ENCODE peak calls at places on chromosomes 3 and 15, in nine cellular contexts. H is neural progenitor cell, I is hepatocyte, U is GM23248, T is MM.1S, A is OCI-LY7, D is SK-N-SH, N is GM23338, F is HCT116. S is an unnamed sample.
A peak's percentile ranks its signal among the peaks of the same experiment; 100 is the strongest.

GRCh38 chr3:58532794-58533220 is 4.2 kb downstream of the ACOX2 start:
- DNase-seq in F (peak; percentile 69), T (peak; percentile 70), U (peak; percentile 85), D (peak; percentile 89), N (peak; percentile 81), I (peak; percentile 89), H (peak; percentile 80), A (peak; percentile 89), S (peak; percentile 90)

GRCh38 chr15:34644061-34644460 is 60.6 kb upstream of the GOLGA8B start:
- DNase-seq in F (no peak), I (no peak), D (no peak), U (peak; percentile 88), T (no peak), N (no peak), A (no peak), H (no peak), S (peak; percentile 5)

GRCh38 chr15:51319539-51319938 is 18.9 kb downstream of the CYP19A1 start:
- DNase-seq in H (no peak), U (no peak), D (no peak), I (no peak), T (no peak), A (no peak), N (no peak), F (no peak), S (no peak)

GRCh38 chr3:52028572-52028971 is 27.8 kb downstream of the DUSP7 start:
- DNase-seq in U (peak; percentile 62), T (no peak), F (no peak), I (no peak), D (peak; percentile 85), H (no peak), N (no peak), A (no peak), S (peak; percentile 20)

GRCh38 chr3:27056326-27056725 is 312.9 kb downstream of the NEK10 start:
- DNase-seq in I (no peak), D (no peak), U (no peak), H (no peak), T (no peak), A (no peak), F (no peak), N (no peak), S (no peak)

GRCh38 chr3:45976191-45977091 is 19.2 kb downstream of the FYCO1 start:
- DNase-seq in I (no peak), D (no peak), T (no peak), A (no peak), N (no peak), H (no peak), U (no peak), F (no peak), S (no peak)

GRCh38 chr3:11735638-11736037 is 91.9 kb upstream of the VGLL4 start:
- DNase-seq in F (no peak), N (no peak), H (no peak), U (no peak), T (no peak), D (no peak), A (peak; percentile 22), I (no peak), S (no peak)

GRCh38 chr15:71116366-71116765 is 1.1 kb downstream of the THSD4 start:
- DNase-seq in N (peak; percentile 33), I (no peak), A (no peak), D (no peak), H (peak; percentile 28), U (no peak), T (no peak), F (no peak), S (peak; percentile 49)

GRCh38 chr15:94322141-94322540 is 90.8 kb downstream of the MCTP2 start:
- DNase-seq in U (peak; percentile 53), A (no peak), N (no peak), F (no peak), D (no peak), I (no peak), T (no peak), H (no peak), S (no peak)

GRCh38 chr3:35832140-35832571 is 192.8 kb downstream of the ARPP21 start:
- DNase-seq in U (no peak), I (peak; percentile 35), A (no peak), H (no peak), N (peak; percentile 3), F (no peak), T (no peak), D (no peak), S (no peak)

GRCh38 chr15:81869161-81869928 is 176.5 kb downstream of the MEX3B start:
- DNase-seq in F (no peak), N (no peak), H (no peak), I (no peak), T (no peak), A (no peak), D (no peak), U (no peak), S (no peak)

GRCh38 chr15:77710171-77710570 is 77.5 kb upstream of the LINGO1 start:
- DNase-seq in F (no peak), D (no peak), I (no peak), H (peak; percentile 56), A (no peak), T (no peak), N (no peak), U (no peak), S (no peak)

GRCh38 chr15:77710637-77711036 is 77.9 kb upstream of the LINGO1 start:
- DNase-seq in T (no peak), I (no peak), D (no peak), F (no peak), U (no peak), N (no peak), H (no peak), A (no peak), S (no peak)

GRCh38 chr15:77712438-77712837 is 79.7 kb upstream of the LINGO1 start:
- DNase-seq in U (no peak), H (no peak), D (no peak), F (no peak), T (no peak), I (no peak), N (peak; percentile 30), A (no peak), S (no peak)

GRCh38 chr15:77706482-77707244 is 74.0 kb upstream of the LINGO1 start:
- DNase-seq in T (no peak), A (no peak), I (no peak), D (no peak), U (no peak), H (no peak), N (no peak), F (no peak), S (no peak)

DNA sequence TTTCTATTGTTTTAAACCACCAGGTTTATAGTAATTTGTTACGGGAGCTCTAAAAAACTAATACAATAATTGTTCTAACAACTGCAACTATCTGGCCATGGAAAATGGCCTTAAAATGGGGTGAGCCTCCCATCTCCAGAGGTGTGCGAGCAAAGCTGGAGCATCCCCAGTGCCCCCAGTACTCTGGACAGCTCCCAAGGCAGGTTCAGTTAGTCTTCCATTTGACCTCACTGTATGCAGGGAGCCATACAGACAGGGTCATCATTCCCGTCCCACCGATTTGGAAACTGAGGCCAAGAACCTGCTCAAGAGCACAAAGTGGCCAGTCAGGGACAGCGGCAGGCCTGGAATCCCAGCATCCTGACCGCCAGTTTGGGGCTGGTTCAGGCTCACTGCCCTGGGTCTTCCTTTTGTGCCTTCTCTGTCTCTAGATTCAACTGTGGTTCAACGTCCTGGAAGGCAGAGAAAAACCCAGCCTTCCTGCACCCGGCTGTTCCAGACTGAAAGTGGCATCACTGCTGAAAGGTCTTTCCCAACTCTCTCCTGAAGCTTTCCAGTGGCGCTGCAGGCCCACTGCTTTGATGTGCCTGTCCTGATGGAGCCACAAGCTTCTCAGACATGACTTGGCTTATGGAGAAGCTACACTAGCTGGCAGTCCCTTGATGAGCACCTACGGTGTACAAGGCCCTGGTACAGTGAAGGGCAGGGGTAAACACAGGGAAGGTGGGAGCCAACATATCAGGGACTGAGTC is 76.6 kb upstream of the LINGO1 start:
- DNase-seq in H (peak; percentile 29), A (no peak), U (no peak), F (no peak), T (peak; percentile 10), D (no peak), N (no peak), I (no peak), S (no peak)
- TF ChIP-seq EZH2phosphoT487 in H (no peak), A (no peak), U (no peak), F (no peak), T (no peak), D (no peak), N (no peak), I (no peak), S (no peak)

DNA sequence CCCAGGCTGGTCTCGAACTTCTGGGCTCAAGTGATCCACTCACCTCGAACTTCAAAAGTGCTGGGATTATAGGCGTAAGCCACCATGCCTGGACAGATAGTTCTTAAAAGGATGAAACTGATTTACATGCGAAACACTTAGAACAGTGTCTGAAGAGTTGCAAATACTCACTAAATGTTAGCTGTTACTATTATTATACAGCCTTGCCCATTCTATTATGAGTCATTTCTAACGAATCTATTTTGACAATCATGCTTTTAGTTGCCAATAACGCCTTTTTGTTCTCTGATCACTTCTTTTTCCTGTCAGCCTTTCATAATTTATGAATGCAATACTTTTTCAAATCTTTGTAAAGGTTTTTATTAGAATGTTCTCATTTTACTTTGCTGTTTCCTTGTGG is 112.7 kb downstream of the SNRK start:
- DNase-seq in N (no peak), T (no peak), D (no peak), F (no peak), I (no peak), U (peak; percentile 14), H (no peak), A (no peak), S (no peak)
- TF ChIP-seq EZH2phosphoT487 in N (no peak), T (no peak), D (no peak), F (no peak), I (no peak), U (no peak), H (no peak), A (no peak), S (no peak)

DNA sequence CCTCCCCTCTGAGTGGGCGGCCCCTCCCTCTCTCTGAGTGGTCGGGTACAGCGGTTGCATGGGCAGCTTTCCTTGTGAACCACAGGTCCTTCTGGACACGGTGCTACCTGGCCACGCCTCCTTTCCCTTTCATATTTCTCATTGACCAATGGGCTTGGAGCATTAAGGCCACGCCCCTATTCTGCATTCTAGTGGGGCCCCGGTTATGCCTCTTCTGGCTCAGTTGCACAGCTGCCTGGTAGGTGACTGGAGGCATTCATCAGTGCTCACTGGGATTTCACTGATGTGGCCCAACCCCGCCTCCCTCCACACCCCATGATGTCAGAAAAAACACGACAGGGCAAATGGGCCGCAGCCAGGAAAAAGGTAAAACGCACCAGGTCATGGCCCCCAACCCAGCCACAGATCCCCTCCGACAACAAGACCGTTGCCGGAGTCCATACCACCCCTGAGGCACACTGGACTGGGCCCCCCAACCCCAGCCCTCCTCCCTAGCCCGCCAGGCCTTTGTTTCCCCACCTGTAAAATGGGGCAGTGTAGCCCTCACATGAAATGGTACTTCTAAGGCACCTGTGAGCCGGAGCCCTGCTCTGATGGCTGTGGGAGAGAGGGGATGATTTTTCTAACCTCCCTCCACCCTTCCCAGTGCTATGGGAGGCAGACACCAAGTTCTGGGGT is 26.3 kb downstream of the NGRN start:
- DNase-seq in T (peak; percentile 69), N (peak; percentile 60), F (peak; percentile 71), U (peak; percentile 36), D (peak; percentile 57), A (peak; percentile 83), H (no peak), I (no peak), S (peak; percentile 55)
- TF ChIP-seq EZH2phosphoT487 in T (no peak), N (no peak), F (no peak), U (no peak), D (no peak), A (no peak), H (no peak), I (no peak), S (no peak)

DNA sequence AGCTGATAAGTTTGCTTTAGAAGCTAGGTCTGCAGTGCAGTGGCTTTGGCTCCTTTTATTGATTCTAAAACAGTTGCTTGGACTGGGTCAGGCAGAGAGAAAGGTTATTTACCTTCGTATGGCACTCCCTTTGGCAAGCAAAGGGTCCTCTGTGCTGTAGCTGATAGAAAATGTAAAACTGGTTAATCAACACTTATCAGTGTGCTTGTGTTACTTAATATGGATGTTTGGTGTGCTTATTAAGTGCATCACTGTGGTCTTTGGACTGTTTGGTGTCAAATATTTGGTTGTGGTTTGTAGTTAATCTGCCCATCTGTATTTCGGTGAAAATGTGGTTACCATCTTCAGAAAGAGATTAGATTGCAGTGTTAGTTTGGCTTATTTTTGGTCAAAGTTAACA is 16.0 kb downstream of the UBE2E2 start:
- DNase-seq in F (no peak), A (no peak), D (no peak), N (no peak), U (no peak), H (no peak), T (peak; percentile 58), I (no peak), S (peak; percentile 41)
- TF ChIP-seq EZH2phosphoT487 in F (no peak), A (no peak), D (no peak), N (no peak), U (no peak), H (no peak), T (no peak), I (no peak), S (no peak)